ENCODE peak calls at places on chromosomes 1 and 21, in six cellular contexts. A is neural progenitor cell, U is colonic mucosa, R is endodermal cell, S is HCT116, F is PC-3. M is an unnamed sample.

GRCh38 chr1:39896909-39897685 is 4.6 kb downstream of the MYCL start:
- DNase-seq in S (no peak), U (no peak), A (peak), R (peak), F (no peak), M (peak)

GRCh38 chr1:50774759-50775351 is 185.2 kb downstream of the FAF1 start:
- DNase-seq in F (peak), U (no peak), R (no peak), A (peak), S (peak), M (peak)

GRCh38 chr1:23594927-23595353 is 35.6 kb upstream of the ID3 start:
- DNase-seq in A (no peak), S (no peak), R (no peak), U (no peak), F (no peak), M (no peak)

GRCh38 chr1:244920911-244921310 is 56.6 kb upstream of the HNRNPU start:
- DNase-seq in R (no peak), A (no peak), F (no peak), U (no peak), S (no peak), M (no peak)

GRCh38 chr1:234260578-234260977 is 112.7 kb upstream of the COA6 start:
- DNase-seq in R (no peak), S (no peak), F (peak), U (no peak), A (no peak), M (peak)

GRCh38 chr1:198773030-198773429 is 134.2 kb downstream of the PTPRC start:
- DNase-seq in R (no peak), A (no peak), F (no peak), U (no peak), S (no peak), M (no peak)

GRCh38 chr1:34970220-34970735 is 14.9 kb downstream of the TMEM35B start:
- DNase-seq in F (no peak), A (no peak), U (no peak), R (no peak), S (no peak), M (peak)

GRCh38 chr1:162235261-162235780 is 141.3 kb downstream of the SPATA46 start:
- DNase-seq in R (no peak), F (no peak), S (no peak), U (no peak), A (peak), M (peak)

GRCh38 chr1:44031051-44031899 is at the start of gene SLC6A9:
- DNase-seq in R (peak), U (peak), F (peak), A (peak), S (no peak), M (peak)

GRCh38 chr1:184143449-184143848 is 91.9 kb downstream of the TSEN15 start:
- DNase-seq in R (no peak), A (no peak), U (no peak), S (no peak), F (no peak), M (no peak)

GRCh38 chr1:113763651-113764050 is 4.4 kb upstream of the PHTF1 start:
- DNase-seq in R (no peak), U (no peak), F (no peak), A (no peak), S (no peak), M (no peak)

GRCh38 chr1:192702212-192702993 is 66.5 kb downstream of the RGS13 start:
- DNase-seq in F (peak), R (no peak), A (no peak), U (no peak), S (peak), M (peak)

GRCh38 chr1:47507921-47508894 is 70.4 kb downstream of the FOXD2 start:
- DNase-seq in A (peak), S (no peak), U (peak), R (peak), F (peak), M (no peak)

GRCh38 chr1:17596651-17597509 is 57.4 kb downstream of the ARHGEF10L start:
- DNase-seq in R (no peak), S (no peak), A (no peak), F (no peak), U (peak), M (no peak)

DNA sequence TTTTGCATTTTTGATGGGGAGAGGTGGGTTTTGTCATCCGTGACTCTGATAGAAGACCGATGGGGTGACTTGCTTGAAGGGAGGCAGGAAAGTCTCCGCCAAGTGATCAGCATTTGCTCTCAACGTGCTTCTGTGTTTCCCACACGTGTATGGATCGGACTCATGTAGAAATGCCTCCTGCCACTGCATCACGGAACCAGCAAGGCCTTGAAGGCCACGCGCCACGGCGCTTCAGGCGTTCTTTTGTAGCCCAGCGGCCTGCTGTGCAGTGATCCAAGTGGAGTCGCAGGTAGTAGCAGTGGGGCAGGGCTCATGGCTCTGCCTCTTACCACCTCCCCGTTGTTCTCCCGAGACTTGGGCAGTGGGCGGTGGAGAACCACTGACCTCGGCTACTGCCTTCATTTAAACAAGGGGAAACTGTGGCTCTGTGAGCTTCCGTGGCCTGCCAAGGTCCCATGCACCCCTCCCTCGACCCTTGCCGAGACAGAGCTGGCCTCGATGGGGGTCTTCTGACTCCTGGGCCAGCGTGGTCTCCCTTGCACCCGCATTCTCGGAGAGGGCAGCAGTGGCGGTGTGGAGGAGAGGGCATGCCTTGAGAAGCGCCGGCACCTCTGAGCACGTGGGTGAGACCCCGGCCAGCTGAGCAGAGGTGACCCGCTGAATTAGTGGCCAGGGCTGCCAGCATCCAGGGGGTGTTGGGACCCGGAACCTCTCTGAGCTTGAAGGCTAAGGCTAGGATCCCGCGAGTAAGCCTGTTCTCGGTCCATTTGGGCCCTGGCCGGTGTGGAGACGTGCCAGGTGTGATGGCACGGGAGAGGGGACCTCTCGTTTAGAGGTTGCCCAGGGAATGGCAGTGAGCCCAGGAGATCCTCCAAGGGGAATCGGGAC is 46.1 kb upstream of the ABCG1 start:
- DNase-seq in A (no peak), F (no peak), R (peak), S (no peak), U (no peak), M (no peak)
- H3K9ac ChIP-seq in A (no peak), F (no peak), R (no peak), S (no peak), U (no peak), M (no peak)

GRCh38 chr1:190084552-190084951 is 393.1 kb downstream of the BRINP3 start:
- DNase-seq in F (peak), A (peak), U (no peak), S (peak), R (peak), M (no peak)
- TF ChIP-seq CTCF in F (peak), A (peak), U (no peak), S (peak), R (peak), M (no peak)

GRCh38 chr1:206471415-206471801 is 1.1 kb downstream of the IKBKE start:
- DNase-seq in A (no peak), U (no peak), R (no peak), F (no peak), S (no peak), M (no peak)
- H3K27ac ChIP-seq in A (no peak), U (peak), R (no peak), F (no peak), S (no peak), M (no peak)

GRCh38 chr1:8419172-8419571 is 101.3 kb downstream of the SLC45A1 start:
- DNase-seq in R (no peak), A (peak), S (no peak), U (no peak), F (no peak), M (no peak)
- H3K9ac ChIP-seq in R (no peak), A (no peak), S (no peak), U (peak), F (no peak), M (no peak)

DNA sequence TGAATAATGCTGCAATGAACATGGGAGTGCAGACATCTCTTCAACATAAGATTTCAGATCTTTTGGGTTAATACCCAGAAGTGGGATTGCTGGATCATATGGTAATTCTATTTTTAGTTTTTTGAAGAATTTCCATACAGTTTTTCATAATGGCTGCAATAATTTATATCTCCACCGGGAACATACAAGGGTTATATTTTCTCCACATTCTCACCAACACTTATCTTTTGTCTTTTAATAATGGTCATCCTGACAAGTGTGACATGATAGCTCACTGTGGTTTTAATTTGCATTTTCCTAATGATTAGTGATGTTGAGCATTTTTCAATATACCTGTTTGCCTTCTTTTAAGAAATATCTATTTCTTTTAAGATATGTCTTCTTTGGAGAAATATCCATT is 44.5 kb upstream of the WARS2 start:
- DNase-seq in F (no peak), A (no peak), U (no peak), S (no peak), R (no peak), M (no peak)
- TF ChIP-seq CTCF in F (no peak), A (no peak), U (no peak), S (no peak), R (no peak), M (no peak)

GRCh38 chr1:155128755-155129473 is 1.2 kb downstream of the EFNA1 start:
- DNase-seq in U (peak), F (peak), S (no peak), R (peak), A (no peak), M (no peak)
- H3K27ac ChIP-seq in U (peak), F (peak), S (peak), R (no peak), A (no peak), M (peak)

GRCh38 chr1:59669752-59670312 is 144.9 kb upstream of the HOOK1 start:
- DNase-seq in A (peak), F (no peak), S (no peak), R (peak), U (no peak), M (peak)
- H3K9ac ChIP-seq in A (no peak), F (no peak), S (no peak), R (no peak), U (no peak), M (peak)

GRCh38 chr1:178188306-178188705 is 94.4 kb downstream of the RASAL2 start:
- DNase-seq in S (no peak), R (no peak), F (no peak), U (no peak), A (no peak), M (no peak)

GRCh38 chr1:178192686-178193085 is 98.8 kb downstream of the RASAL2 start:
- DNase-seq in S (no peak), R (no peak), U (peak), F (peak), A (no peak), M (peak)

GRCh38 chr1:178189814-178190213 is 95.9 kb downstream of the RASAL2 start:
- DNase-seq in F (peak), R (peak), S (peak), U (no peak), A (peak), M (no peak)
- TF ChIP-seq CTCF in F (peak), R (peak), S (peak), U (no peak), A (peak), M (peak)

DNA sequence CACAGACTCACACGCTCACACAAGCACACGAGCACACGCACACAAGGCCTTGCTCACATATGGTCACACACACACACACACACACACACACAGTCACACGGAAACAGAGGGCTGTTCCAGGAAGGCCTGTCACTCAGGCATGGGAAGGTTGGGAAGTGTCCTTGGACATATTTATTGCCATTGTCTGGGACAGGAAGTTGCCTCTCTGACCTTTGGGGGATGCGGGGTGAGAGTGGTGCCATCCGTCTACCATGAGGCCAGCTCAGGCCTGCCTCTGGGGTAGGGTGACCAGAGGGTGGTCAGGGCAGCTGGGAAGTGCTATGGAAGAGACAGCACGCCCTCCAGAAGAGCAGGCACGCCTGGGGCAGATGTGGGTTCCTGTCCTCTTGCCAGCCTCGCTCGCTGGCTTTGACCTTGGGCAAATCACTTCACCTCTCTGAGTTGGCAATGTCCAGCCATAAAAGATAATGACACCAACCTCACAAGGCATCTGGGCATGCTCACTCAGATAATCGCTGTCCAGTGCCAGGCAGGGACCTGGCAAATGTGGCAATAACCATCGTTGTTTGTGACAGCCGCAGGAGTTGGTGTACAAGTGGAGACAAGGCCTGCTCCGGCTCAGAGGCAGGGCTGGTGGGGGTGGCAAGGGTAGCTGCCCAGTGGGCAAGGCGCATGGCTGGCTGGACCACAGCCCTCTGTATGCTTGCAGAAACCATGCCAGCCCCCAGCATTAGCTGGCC is 8.0 kb upstream of the GUCA2A start:
- DNase-seq in S (no peak), F (no peak), U (peak), R (peak), A (no peak), M (no peak)
- H3K27ac ChIP-seq in S (no peak), F (peak), U (peak), R (peak), A (no peak), M (no peak)

M was measured in astrocyte.